ENCODE peak calls at places on chromosomes 12 and 14, in four cellular contexts. Q, X, J and W are unnamed samples.

GRCh38 chr12:31818623-31819268 is 89.9 kb upstream of the AMN1 start:
- DNase-seq in X (no peak), J (no peak), Q (no peak), W (no peak)

GRCh38 chr12:52010152-52010622 is 3.4 kb downstream of the TAMALIN start:
- DNase-seq in X (peak), J (peak), Q (no peak), W (no peak)

GRCh38 chr12:130520784-130521183 is 183.1 kb downstream of the PIWIL1 start:
- DNase-seq in Q (no peak), J (no peak), X (no peak), W (no peak)

GRCh38 chr14:65373011-65373670 is 39.4 kb upstream of the FUT8 start:
- DNase-seq in X (no peak), J (peak), Q (no peak), W (no peak)

GRCh38 chr12:103140217-103140616 is 182.7 kb downstream of the ASCL1 start:
- DNase-seq in Q (no peak), J (peak), X (no peak), W (no peak)

GRCh38 chr14:70361893-70362292 is 2.4 kb upstream of the COX16 start:
- DNase-seq in Q (no peak), J (no peak), X (no peak), W (no peak)

GRCh38 chr14:100067481-100067880 is 2.3 kb downstream of the EVL start:
- DNase-seq in Q (no peak), J (no peak), X (no peak), W (no peak)

GRCh38 chr12:49339464-49339861 is 2.5 kb upstream of the C1QL4 start:
- DNase-seq in Q (no peak), X (no peak), J (peak), W (no peak)

GRCh38 chr12:93352321-93352720 is 25.4 kb upstream of the NUDT4 start:
- DNase-seq in Q (no peak), X (no peak), J (no peak), W (no peak)

GRCh38 chr14:49924852-49925251 is 32.0 kb downstream of the ARF6 start:
- DNase-seq in J (no peak), Q (no peak), X (no peak), W (no peak)

GRCh38 chr14:55107766-55108554 is 21.1 kb upstream of the LGALS3 start:
- DNase-seq in J (peak), X (peak), Q (no peak), W (no peak)

GRCh38 chr14:67167420-67168109 is 21.7 kb upstream of the GARIN2 start:
- DNase-seq in J (no peak), Q (no peak), X (peak), W (no peak)

GRCh38 chr12:29537292-29537691 is 39.8 kb upstream of the OVCH1 start:
- DNase-seq in Q (no peak), X (peak), J (no peak), W (no peak)

GRCh38 chr12:20963762-20964161 is 153.3 kb downstream of the SLCO1B3 start:
- DNase-seq in Q (no peak), X (no peak), J (peak), W (no peak)

GRCh38 chr12:85834378-85834777 is 1.8 kb downstream of the RASSF9 start:
- DNase-seq in J (peak), X (no peak), Q (no peak), W (no peak)

GRCh38 chr12:53193040-53193439 is 12.3 kb upstream of the CSAD start:
- DNase-seq in Q (no peak), X (no peak), J (no peak), W (no peak)

GRCh38 chr12:131642771-131643170 is 68.1 kb upstream of the SFSWAP start:
- DNase-seq in Q (no peak), X (no peak), J (no peak), W (no peak)

GRCh38 chr14:65222434-65222833 is 120.1 kb upstream of the MAX start:
- DNase-seq in J (peak), X (peak), Q (peak), W (no peak)

GRCh38 chr12:42936991-42937390 is 347.4 kb upstream of the PRICKLE1 start:
- DNase-seq in J (no peak), Q (no peak), X (no peak), W (no peak)

GRCh38 chr12:57126561-57126960 is 1.7 kb upstream of the LRP1 start:
- DNase-seq in X (no peak), J (peak), Q (no peak), W (no peak)